ENCODE peak calls at places on chromosomes 5 and 9, in five cellular contexts. T is hepatocyte, N is SK-N-SH, Y is PC-3, L is HCT116. W is an unnamed sample.
A peak's percentile ranks its signal among the peaks of the same experiment; 100 is the strongest.

GRCh38 chr5:154962494-154962893 is 21.6 kb downstream of the MRPL22 start:
- DNase-seq in T (no peak), N (no peak), Y (peak; percentile 88), L (no peak), W (no peak)

GRCh38 chr5:177472460-177473441 is 683 bp downstream of the DBN1 start:
- DNase-seq in T (peak; percentile 78), N (peak; percentile 92), Y (peak; percentile 44), L (no peak), W (peak; percentile 62)

GRCh38 chr5:1748845-1749244 is 50.8 kb downstream of the MRPL36 start:
- DNase-seq in T (no peak), N (no peak), Y (no peak), L (no peak), W (no peak)

GRCh38 chr5:131466171-131466766 is 168.8 kb downstream of the RAPGEF6 start:
- DNase-seq in T (no peak), N (no peak), Y (peak; percentile 49), L (no peak), W (no peak)

GRCh38 chr5:43658499-43658898 is 55.5 kb downstream of the NNT start:
- DNase-seq in T (no peak), N (no peak), Y (peak; percentile 41), L (no peak), W (no peak)

GRCh38 chr9:91359734-91360470 is 1.8 kb downstream of the AUH start:
- DNase-seq in T (no peak), N (no peak), Y (peak; percentile 14), L (no peak), W (no peak)

GRCh38 chr5:6780802-6781391 is 67.7 kb downstream of the TENT4A start:
- DNase-seq in T (no peak), N (peak; percentile 57), Y (peak; percentile 52), L (peak; percentile 38), W (peak; percentile 74)

GRCh38 chr9:72509635-72510034 is 11.8 kb upstream of the TMC1 start:
- DNase-seq in T (no peak), N (no peak), Y (peak; percentile 44), L (no peak), W (no peak)

GRCh38 chr5:134649163-134649916 is 755 bp downstream of the SEC24A start:
- DNase-seq in T (peak; percentile 41), N (peak; percentile 39), Y (no peak), L (no peak), W (no peak)

GRCh38 chr5:5419291-5420210 is 2.9 kb upstream of the ICE1 start:
- DNase-seq in T (peak; percentile 59), N (peak; percentile 64), Y (peak; percentile 77), L (peak; percentile 48), W (peak; percentile 79)

GRCh38 chr5:135557034-135557838 is 21.5 kb upstream of the NEUROG1 start:
- DNase-seq in T (no peak), N (no peak), Y (no peak), L (no peak), W (no peak)

GRCh38 chr9:114190563-114190905 is 35.2 kb downstream of the COL27A1 start:
- DNase-seq in T (no peak), N (no peak), Y (no peak), L (no peak), W (no peak)

GRCh38 chr9:8019636-8020035 is 220.1 kb upstream of the DMAC1 start:
- DNase-seq in T (no peak), N (no peak), Y (no peak), L (no peak), W (no peak)

GRCh38 chr5:114316167-114316566 is 45.7 kb upstream of the KCNN2 start:
- DNase-seq in T (no peak), N (no peak), Y (no peak), L (no peak), W (peak; percentile 28)

GRCh38 chr9:90868555-90868954 is 66.9 kb downstream of the SYK start:
- DNase-seq in T (no peak), N (no peak), Y (no peak), L (no peak), W (no peak)

GRCh38 chr5:137758719-137759312 is 4.7 kb upstream of the HNRNPA0 start:
- DNase-seq in T (no peak), N (no peak), Y (peak; percentile 28), L (no peak), W (no peak)

GRCh38 chr9:131239307-131239975 is 36.9 kb downstream of the FAM78A start:
- DNase-seq in T (no peak), N (no peak), Y (no peak), L (no peak), W (no peak)

GRCh38 chr5:12023614-12024241 is 119.5 kb upstream of the CTNND2 start:
- DNase-seq in T (peak; percentile 71), N (peak; percentile 6), Y (peak; percentile 93), L (no peak), W (peak; percentile 79)

GRCh38 chr5:158998911-158999705 is 100.6 kb downstream of the EBF1 start:
- DNase-seq in T (no peak), N (no peak), Y (no peak), L (no peak), W (no peak)
- H3K9me2 ChIP-seq in T (no peaks in the 10 kb centered on the region), N (no peaks in the 10 kb centered on the region), Y (no peaks in the 10 kb centered on the region), L (no peaks in the 10 kb centered on the region), W (no peaks in the 10 kb centered on the region)

GRCh38 chr5:164420161-164420560 is 914.7 kb downstream of the MAT2B start:
- DNase-seq in T (no peak), N (no peak), Y (no peak), L (no peak), W (no peak)

DNA sequence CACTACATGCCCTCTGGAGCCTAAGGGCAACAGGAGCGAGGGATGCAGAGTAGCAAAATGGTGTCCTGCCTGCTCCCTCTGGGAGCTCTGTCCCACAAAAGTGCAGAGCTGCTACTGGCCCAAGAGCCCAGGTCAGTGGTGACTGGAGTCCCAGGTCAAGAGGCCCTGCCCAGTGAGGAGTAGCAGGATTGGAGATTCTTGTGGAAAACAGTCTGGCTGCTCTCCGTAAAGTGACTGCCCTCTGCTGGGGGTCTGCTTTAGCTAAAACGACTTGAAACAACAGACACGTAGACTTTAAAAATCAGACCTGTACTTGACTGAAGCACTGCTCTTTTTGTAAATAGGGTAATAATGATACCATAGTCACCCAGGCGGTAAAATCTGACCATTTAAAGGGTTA is 917.0 kb downstream of the MAT2B start:
- DNase-seq in T (peak; percentile 49), N (no peak), Y (no peak), L (no peak), W (peak; percentile 75)
- TF ChIP-seq CTCF in T (peak; percentile 37), N (no peak), Y (peak; percentile 21), L (no peak), W (peak; percentile 57)

GRCh38 chr9:87428659-87429058 is 69.0 kb upstream of the DAPK1 start:
- DNase-seq in T (no peak), N (no peak), Y (peak; percentile 5), L (no peak), W (no peak)
- H3K9me2 ChIP-seq in T (no peaks in the 10 kb centered on the region), N (no peaks in the 10 kb centered on the region), Y (no peaks in the 10 kb centered on the region), L (no peaks in the 10 kb centered on the region), W (no peaks in the 10 kb centered on the region)

GRCh38 chr5:62206150-62206829 is 99.7 kb upstream of the KIF2A start:
- DNase-seq in T (peak; percentile 26), N (peak; percentile 11), Y (peak; percentile 17), L (peak; percentile 38), W (peak; percentile 78)

GRCh38 chr5:62208218-62208852 is 97.7 kb upstream of the KIF2A start:
- DNase-seq in T (no peak), N (no peak), Y (no peak), L (no peak), W (no peak)

GRCh38 chr5:62214701-62215100 is 91.3 kb upstream of the KIF2A start:
- DNase-seq in T (no peak), N (no peak), Y (peak; percentile 17), L (peak; percentile 7), W (no peak)

GRCh38 chr5:62212648-62213047 is 93.4 kb upstream of the KIF2A start:
- DNase-seq in T (no peak), N (peak; percentile 8), Y (no peak), L (no peak), W (no peak)

DNA sequence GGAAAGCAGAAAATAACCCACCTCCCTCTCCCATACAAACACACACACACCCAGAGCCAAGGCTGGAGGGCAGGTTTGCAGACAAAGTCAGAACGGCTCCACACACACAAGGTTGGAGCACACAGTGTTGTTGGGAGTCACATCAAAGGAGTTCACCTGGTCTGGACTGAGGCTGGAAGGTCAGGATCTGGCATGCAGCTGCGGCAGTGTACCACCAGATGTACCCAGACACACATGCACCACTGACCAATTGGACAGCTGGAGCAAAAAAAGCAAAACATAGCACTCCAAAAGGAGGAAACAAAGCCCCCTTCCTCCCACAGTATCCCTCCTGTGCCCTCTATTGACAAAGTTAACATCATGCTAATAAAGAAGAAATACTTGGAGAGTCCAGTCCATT is 94.6 kb upstream of the KIF2A start:
- DNase-seq in T (no peak), N (no peak), Y (no peak), L (no peak), W (no peak)
- TF ChIP-seq CTCF in T (no peak), N (no peak), Y (no peak), L (no peak), W (no peak)

GRCh38 chr5:35342664-35343063 is 112.4 kb upstream of the PRLR start:
- DNase-seq in T (no peak), N (no peak), Y (no peak), L (no peak), W (no peak)

GRCh38 chr5:35341189-35341588 is 110.9 kb upstream of the PRLR start:
- DNase-seq in T (no peak), N (no peak), Y (no peak), L (no peak), W (no peak)

GRCh38 chr5:35339616-35340100 is 109.4 kb upstream of the PRLR start:
- DNase-seq in T (no peak), N (no peak), Y (no peak), L (no peak), W (no peak)

DNA sequence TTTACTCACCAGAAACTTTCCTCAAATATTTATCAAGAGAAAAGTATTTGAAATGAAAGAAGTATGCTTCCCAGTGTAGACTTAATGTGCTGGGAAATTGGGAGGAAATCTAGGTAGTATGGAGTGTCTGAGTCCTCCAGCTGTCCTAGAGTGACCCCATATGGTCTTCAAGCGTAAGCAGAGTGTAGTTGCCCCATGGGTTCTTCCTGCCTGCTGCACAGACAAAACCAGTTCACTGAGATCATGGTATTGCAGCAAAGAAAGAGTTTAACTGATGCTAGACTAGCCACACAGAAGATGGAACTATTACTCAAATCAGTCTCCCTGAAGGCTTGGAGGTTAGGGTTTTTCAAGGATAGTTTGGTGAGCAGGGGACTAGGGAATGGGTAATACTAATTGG is 114.9 kb upstream of the PRLR start:
- DNase-seq in T (no peak), N (no peak), Y (peak; percentile 34), L (no peak), W (peak; percentile 35)
- H3K9me2 ChIP-seq in T (no peaks in the 10 kb centered on the region), N (no peaks in the 10 kb centered on the region), Y (no peaks in the 10 kb centered on the region), L (no peaks in the 10 kb centered on the region), W (peaks cover 13% of the 10 kb centered on the region)

GRCh38 chr9:107142896-107143603 is 140.0 kb upstream of the RAD23B start:
- DNase-seq in T (no peak), N (no peak), Y (no peak), L (no peak), W (no peak)

GRCh38 chr9:107144475-107144874 is 138.6 kb upstream of the RAD23B start:
- DNase-seq in T (no peak), N (no peak), Y (no peak), L (no peak), W (no peak)

GRCh38 chr9:107138261-107138992 is 144.7 kb upstream of the RAD23B start:
- DNase-seq in T (no peak), N (no peak), Y (no peak), L (no peak), W (no peak)

GRCh38 chr9:107142430-107142829 is 140.6 kb upstream of the RAD23B start:
- DNase-seq in T (no peak), N (no peak), Y (no peak), L (no peak), W (no peak)

GRCh38 chr9:107141967-107142366 is 141.1 kb upstream of the RAD23B start:
- DNase-seq in T (peak; percentile 28), N (no peak), Y (peak; percentile 11), L (peak; percentile 24), W (peak; percentile 29)
- TF ChIP-seq CTCF in T (peak; percentile 39), N (peak; percentile 40), Y (peak; percentile 38), L (peak; percentile 27), W (peak; percentile 57)

W was measured in GM23338.